ENCODE peak calls at places on chromosomes 5 and 9, in eight cellular contexts. One of them, this sample, is unnamed. For H3K27me3, the result is how much of the 10 kb centered on the place peaks cover.

GRCh38 chr5:127492854-127493738 is 24.3 kb upstream of the PRRC1 start:
- DNase-seq in body of pancreas: no peak
- DNase-seq in spleen: no peak
- DNase-seq in heart left ventricle: no peak
- DNase-seq in stomach: no peak
- DNase-seq in transverse colon: no peak
- DNase-seq in esophagus squamous epithelium: no peak
- DNase-seq in H1: no peak
- DNase-seq in this sample: no peak

GRCh38 chr9:89446440-89447310 is 51.2 kb downstream of the SEMA4D start:
- DNase-seq in body of pancreas: no peak
- DNase-seq in spleen: peak
- DNase-seq in heart left ventricle: no peak
- DNase-seq in stomach: no peak
- DNase-seq in transverse colon: no peak
- DNase-seq in esophagus squamous epithelium: no peak
- DNase-seq in H1: no peak
- DNase-seq in this sample: no peak

GRCh38 chr5:138470322-138471285 is 5.3 kb downstream of the EGR1 start:
- DNase-seq in body of pancreas: no peak
- DNase-seq in spleen: no peak
- DNase-seq in heart left ventricle: no peak
- DNase-seq in stomach: no peak
- DNase-seq in transverse colon: peak
- DNase-seq in esophagus squamous epithelium: no peak
- DNase-seq in H1: no peak
- DNase-seq in this sample: no peak

GRCh38 chr9:18393340-18394130 is 80.4 kb upstream of the ADAMTSL1 start:
- DNase-seq in body of pancreas: peak
- DNase-seq in spleen: no peak
- DNase-seq in heart left ventricle: no peak
- DNase-seq in stomach: peak
- DNase-seq in transverse colon: peak
- DNase-seq in esophagus squamous epithelium: no peak
- DNase-seq in H1: no peak
- DNase-seq in this sample: peak

GRCh38 chr5:24142346-24142745 is 502.4 kb downstream of the CDH10 start:
- DNase-seq in body of pancreas: no peak
- DNase-seq in spleen: no peak
- DNase-seq in heart left ventricle: no peak
- DNase-seq in stomach: no peak
- DNase-seq in transverse colon: no peak
- DNase-seq in esophagus squamous epithelium: no peak
- DNase-seq in H1: no peak
- DNase-seq in this sample: no peak

GRCh38 chr5:124655943-124656459 is 90.4 kb downstream of the ZNF608 start:
- DNase-seq in body of pancreas: peak
- DNase-seq in spleen: no peak
- DNase-seq in heart left ventricle: no peak
- DNase-seq in stomach: peak
- DNase-seq in transverse colon: peak
- DNase-seq in esophagus squamous epithelium: no peak
- DNase-seq in H1: no peak
- DNase-seq in this sample: no peak

GRCh38 chr9:8486095-8486494 is 686.5 kb upstream of the DMAC1 start:
- DNase-seq in body of pancreas: peak
- DNase-seq in spleen: no peak
- DNase-seq in heart left ventricle: peak
- DNase-seq in stomach: peak
- DNase-seq in transverse colon: peak
- DNase-seq in esophagus squamous epithelium: no peak
- DNase-seq in H1: peak
- DNase-seq in this sample: no peak

GRCh38 chr5:138832218-138832617 is 42.9 kb downstream of the LRRTM2 start:
- DNase-seq in body of pancreas: no peak
- DNase-seq in spleen: no peak
- DNase-seq in heart left ventricle: no peak
- DNase-seq in stomach: no peak
- DNase-seq in transverse colon: no peak
- DNase-seq in esophagus squamous epithelium: no peak
- DNase-seq in H1: no peak
- DNase-seq in this sample: no peak

GRCh38 chr9:92887880-92888338 is 10.1 kb upstream of the ZNF484 start:
- DNase-seq in body of pancreas: no peak
- DNase-seq in spleen: no peak
- DNase-seq in heart left ventricle: no peak
- DNase-seq in stomach: no peak
- DNase-seq in transverse colon: no peak
- DNase-seq in esophagus squamous epithelium: no peak
- DNase-seq in H1: no peak
- DNase-seq in this sample: no peak

GRCh38 chr5:178399723-178400115 is 167.1 kb upstream of the PHYKPL start:
- DNase-seq in body of pancreas: no peak
- DNase-seq in spleen: no peak
- DNase-seq in heart left ventricle: no peak
- DNase-seq in stomach: no peak
- DNase-seq in transverse colon: no peak
- DNase-seq in esophagus squamous epithelium: no peak
- DNase-seq in H1: no peak
- DNase-seq in this sample: no peak

GRCh38 chr9:134165357-134166315 is 1.3 kb upstream of the RNU6ATAC start:
- DNase-seq in body of pancreas: peak
- DNase-seq in spleen: peak
- DNase-seq in heart left ventricle: peak
- DNase-seq in stomach: no peak
- DNase-seq in transverse colon: peak
- DNase-seq in esophagus squamous epithelium: no peak
- DNase-seq in H1: no peak
- DNase-seq in this sample: no peak

GRCh38 chr5:55897905-55898304 is 46.7 kb downstream of the IL31RA start:
- DNase-seq in body of pancreas: no peak
- DNase-seq in spleen: no peak
- DNase-seq in heart left ventricle: peak
- DNase-seq in stomach: no peak
- DNase-seq in transverse colon: no peak
- DNase-seq in esophagus squamous epithelium: no peak
- DNase-seq in H1: no peak
- DNase-seq in this sample: no peak

GRCh38 chr9:80320916-80321315 is 749.2 kb downstream of the TLE4 start:
- DNase-seq in body of pancreas: no peak
- DNase-seq in spleen: no peak
- DNase-seq in heart left ventricle: no peak
- DNase-seq in stomach: no peak
- DNase-seq in transverse colon: no peak
- DNase-seq in esophagus squamous epithelium: no peak
- DNase-seq in H1: no peak
- DNase-seq in this sample: no peak

GRCh38 chr9:130187523-130187846 is 15.3 kb downstream of the NCS1 start:
- DNase-seq in body of pancreas: no peak
- DNase-seq in spleen: no peak
- DNase-seq in heart left ventricle: no peak
- DNase-seq in stomach: no peak
- DNase-seq in transverse colon: no peak
- DNase-seq in esophagus squamous epithelium: no peak
- DNase-seq in H1: no peak
- DNase-seq in this sample: no peak

GRCh38 chr5:159510282-159510681 is 180.0 kb upstream of the IL12B start:
- DNase-seq in body of pancreas: no peak
- DNase-seq in spleen: peak
- DNase-seq in heart left ventricle: peak
- DNase-seq in stomach: no peak
- DNase-seq in transverse colon: peak
- DNase-seq in esophagus squamous epithelium: no peak
- DNase-seq in H1: peak
- DNase-seq in this sample: peak

GRCh38 chr9:112111461-112111860 is 63.6 kb downstream of the SUSD1 start:
- DNase-seq in body of pancreas: no peak
- DNase-seq in spleen: no peak
- DNase-seq in heart left ventricle: no peak
- DNase-seq in stomach: no peak
- DNase-seq in transverse colon: no peak
- DNase-seq in esophagus squamous epithelium: no peak
- DNase-seq in H1: no peak
- DNase-seq in this sample: no peak

GRCh38 chr5:9196403-9197224 is 349.3 kb downstream of the SEMA5A start:
- DNase-seq in body of pancreas: no peak
- DNase-seq in spleen: no peak
- DNase-seq in heart left ventricle: no peak
- DNase-seq in stomach: no peak
- DNase-seq in transverse colon: no peak
- DNase-seq in esophagus squamous epithelium: no peak
- DNase-seq in H1: no peak
- DNase-seq in this sample: no peak

GRCh38 chr5:142015781-142016533 is 3.1 kb upstream of the GNPDA1 start:
- DNase-seq in body of pancreas: no peak
- DNase-seq in spleen: no peak
- DNase-seq in heart left ventricle: peak
- DNase-seq in stomach: no peak
- DNase-seq in transverse colon: no peak
- DNase-seq in esophagus squamous epithelium: no peak
- DNase-seq in H1: no peak
- DNase-seq in this sample: no peak

GRCh38 chr9:133003671-133004090 is 25.2 kb downstream of the GFI1B start:
- DNase-seq in body of pancreas: no peak
- DNase-seq in spleen: peak
- DNase-seq in heart left ventricle: no peak
- DNase-seq in stomach: no peak
- DNase-seq in transverse colon: no peak
- DNase-seq in esophagus squamous epithelium: no peak
- DNase-seq in H1: peak
- DNase-seq in this sample: no peak

GRCh38 chr9:133003071-133003461 is 24.6 kb downstream of the GFI1B start:
- DNase-seq in body of pancreas: no peak
- DNase-seq in spleen: no peak
- DNase-seq in heart left ventricle: no peak
- DNase-seq in stomach: no peak
- DNase-seq in transverse colon: no peak
- DNase-seq in esophagus squamous epithelium: no peak
- DNase-seq in H1: no peak
- DNase-seq in this sample: no peak

GRCh38 chr9:133005221-133005760 is 25.5 kb upstream of the GTF3C5 start:
- DNase-seq in body of pancreas: no peak
- DNase-seq in spleen: no peak
- DNase-seq in heart left ventricle: no peak
- DNase-seq in stomach: no peak
- DNase-seq in transverse colon: no peak
- DNase-seq in esophagus squamous epithelium: no peak
- DNase-seq in H1: no peak
- DNase-seq in this sample: no peak

GRCh38 chr9:133005957-133006356 is 24.8 kb upstream of the GTF3C5 start:
- DNase-seq in body of pancreas: no peak
- DNase-seq in spleen: no peak
- DNase-seq in heart left ventricle: no peak
- DNase-seq in stomach: no peak
- DNase-seq in transverse colon: no peak
- DNase-seq in esophagus squamous epithelium: no peak
- DNase-seq in H1: no peak
- DNase-seq in this sample: no peak

DNA sequence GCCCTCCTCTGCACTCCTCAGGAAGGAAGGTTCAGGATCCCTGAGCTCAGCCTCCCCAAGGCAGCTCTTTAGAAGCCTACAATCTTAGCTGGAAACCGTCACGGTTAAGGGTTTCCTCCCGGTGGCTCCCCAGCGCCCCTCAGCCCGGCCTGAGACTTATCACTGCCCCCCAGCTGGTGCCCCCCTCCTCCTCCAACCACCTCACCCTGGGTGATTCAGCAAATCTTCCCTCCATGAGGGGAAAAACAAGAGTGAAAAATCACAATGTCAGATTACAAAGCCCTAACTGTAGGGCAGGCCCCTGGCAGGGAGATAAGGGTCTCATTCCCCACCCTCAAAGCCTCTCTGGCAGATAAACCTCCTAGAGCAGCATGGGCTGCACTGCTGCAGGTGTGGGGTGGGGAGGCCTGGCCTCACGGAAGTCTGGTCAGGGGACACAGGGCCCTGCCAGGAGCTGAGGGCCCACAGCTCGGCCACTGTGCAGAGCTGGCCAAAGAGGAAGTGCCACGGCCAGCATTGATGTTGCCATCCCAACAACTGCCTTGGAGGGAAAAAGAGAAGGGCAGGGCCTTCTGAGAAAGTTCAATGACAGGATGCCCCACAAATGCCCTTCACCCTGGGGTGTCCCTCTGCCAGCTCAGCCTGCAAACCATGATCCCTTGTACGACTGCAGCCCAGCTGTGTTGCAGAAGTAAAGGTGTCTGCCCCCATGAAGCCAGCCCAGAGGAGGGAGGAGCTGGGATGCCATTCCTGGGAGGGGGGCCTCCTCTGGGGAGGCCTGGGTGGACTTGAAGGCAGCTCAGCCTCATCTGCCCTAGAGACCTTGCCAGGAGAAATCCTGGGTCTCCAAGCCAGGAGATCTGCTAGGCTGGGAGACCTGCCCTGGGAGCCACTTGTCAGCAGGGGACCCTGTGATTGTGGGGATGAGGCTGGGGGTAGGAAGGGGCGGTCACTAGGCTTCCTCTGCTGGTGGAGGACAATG is 25.9 kb downstream of the GFI1B start:
- DNase-seq in body of pancreas: no peak
- DNase-seq in spleen: peak
- DNase-seq in heart left ventricle: no peak
- DNase-seq in stomach: no peak
- DNase-seq in transverse colon: no peak
- DNase-seq in esophagus squamous epithelium: no peak
- DNase-seq in H1: no peak
- DNase-seq in this sample: no peak
- TF ChIP-seq POLR2A in body of pancreas: no peak
- TF ChIP-seq POLR2A in spleen: no peak
- TF ChIP-seq POLR2A in heart left ventricle: no peak
- TF ChIP-seq POLR2A in stomach: no peak
- TF ChIP-seq POLR2A in transverse colon: no peak
- TF ChIP-seq POLR2A in esophagus squamous epithelium: no peak
- TF ChIP-seq POLR2A in H1: no peak
- TF ChIP-seq POLR2A in this sample: no peak

GRCh38 chr9:15469406-15469805 is 41.4 kb downstream of the PSIP1 start:
- DNase-seq in body of pancreas: no peak
- DNase-seq in spleen: no peak
- DNase-seq in heart left ventricle: no peak
- DNase-seq in stomach: no peak
- DNase-seq in transverse colon: no peak
- DNase-seq in esophagus squamous epithelium: no peak
- DNase-seq in H1: no peak
- DNase-seq in this sample: no peak
- H3K27ac ChIP-seq in body of pancreas: no peak
- H3K27ac ChIP-seq in spleen: no peak
- H3K27ac ChIP-seq in heart left ventricle: no peak
- H3K27ac ChIP-seq in stomach: no peak
- H3K27ac ChIP-seq in transverse colon: no peak
- H3K27ac ChIP-seq in esophagus squamous epithelium: no peak
- H3K27ac ChIP-seq in H1: no peak
- H3K27ac ChIP-seq in this sample: no peak

GRCh38 chr9:135729480-135729879 is 27.5 kb downstream of the KCNT1 start:
- DNase-seq in body of pancreas: no peak
- DNase-seq in spleen: no peak
- DNase-seq in heart left ventricle: no peak
- DNase-seq in stomach: no peak
- DNase-seq in transverse colon: no peak
- DNase-seq in esophagus squamous epithelium: no peak
- DNase-seq in H1: no peak
- DNase-seq in this sample: no peak
- H3K27me3 ChIP-seq in body of pancreas: under half
- H3K27me3 ChIP-seq in spleen: under half
- H3K27me3 ChIP-seq in heart left ventricle: under half
- H3K27me3 ChIP-seq in stomach: under half
- H3K27me3 ChIP-seq in transverse colon: under half
- H3K27me3 ChIP-seq in esophagus squamous epithelium: under half
- H3K27me3 ChIP-seq in H1: under half
- H3K27me3 ChIP-seq in this sample: under half

GRCh38 chr9:127611796-127612790 is at the start of gene STXBP1:
- DNase-seq in body of pancreas: peak
- DNase-seq in spleen: peak
- DNase-seq in heart left ventricle: peak
- DNase-seq in stomach: peak
- DNase-seq in transverse colon: peak
- DNase-seq in esophagus squamous epithelium: no peak
- DNase-seq in H1: no peak
- DNase-seq in this sample: peak
- TF ChIP-seq POLR2A in body of pancreas: peak
- TF ChIP-seq POLR2A in spleen: no peak
- TF ChIP-seq POLR2A in heart left ventricle: no peak
- TF ChIP-seq POLR2A in stomach: no peak
- TF ChIP-seq POLR2A in transverse colon: no peak
- TF ChIP-seq POLR2A in esophagus squamous epithelium: no peak
- TF ChIP-seq POLR2A in H1: peak
- TF ChIP-seq POLR2A in this sample: peak

This sample was measured in adrenal gland.